ENCODE peak calls at places on chromosomes 16 and 17, in nine cellular contexts. One of them, this sample, is unnamed.

GRCh38 chr17:44216173-44216572 is 3.3 kb downstream of the UBTF start:
- DNase-seq in substantia nigra: no peak
- DNase-seq in spleen: peak
- DNase-seq in psoas muscle: no peak
- DNase-seq in MV-4-11: peak
- DNase-seq in hepatocyte: no peak
- DNase-seq in cerebellum: no peak
- DNase-seq in stimulated activated CD4-positive, alpha-beta T cell treated with anti-CD3 and anti-CD28 coated beads, Interleukin-12 subunit alpha, Interleukin-12 subunit beta, amount 100 ng/mL, for 4 hours: no peak
- DNase-seq in H7: no peak
- DNase-seq in this sample: no peak

GRCh38 chr16:48295493-48296281 is 48.3 kb upstream of the ABCC11 start:
- DNase-seq in substantia nigra: no peak
- DNase-seq in spleen: no peak
- DNase-seq in psoas muscle: no peak
- DNase-seq in MV-4-11: no peak
- DNase-seq in hepatocyte: no peak
- DNase-seq in cerebellum: no peak
- DNase-seq in stimulated activated CD4-positive, alpha-beta T cell treated with anti-CD3 and anti-CD28 coated beads, Interleukin-12 subunit alpha, Interleukin-12 subunit beta, amount 100 ng/mL, for 4 hours: no peak
- DNase-seq in H7: no peak
- DNase-seq in this sample: no peak

GRCh38 chr17:44132275-44132821 is 8.9 kb upstream of the HDAC5 start:
- DNase-seq in substantia nigra: no peak
- DNase-seq in spleen: no peak
- DNase-seq in psoas muscle: no peak
- DNase-seq in MV-4-11: no peak
- DNase-seq in hepatocyte: no peak
- DNase-seq in cerebellum: no peak
- DNase-seq in stimulated activated CD4-positive, alpha-beta T cell treated with anti-CD3 and anti-CD28 coated beads, Interleukin-12 subunit alpha, Interleukin-12 subunit beta, amount 100 ng/mL, for 4 hours: no peak
- DNase-seq in H7: no peak
- DNase-seq in this sample: no peak

GRCh38 chr16:5541356-5541755 is 443.8 kb upstream of the EEF2KMT start:
- DNase-seq in substantia nigra: no peak
- DNase-seq in spleen: no peak
- DNase-seq in psoas muscle: no peak
- DNase-seq in MV-4-11: no peak
- DNase-seq in hepatocyte: no peak
- DNase-seq in cerebellum: no peak
- DNase-seq in stimulated activated CD4-positive, alpha-beta T cell treated with anti-CD3 and anti-CD28 coated beads, Interleukin-12 subunit alpha, Interleukin-12 subunit beta, amount 100 ng/mL, for 4 hours: no peak
- DNase-seq in H7: no peak
- DNase-seq in this sample: no peak

GRCh38 chr17:78313735-78314648 is 45.9 kb downstream of the SOCS3 start:
- DNase-seq in substantia nigra: no peak
- DNase-seq in spleen: peak
- DNase-seq in psoas muscle: peak
- DNase-seq in MV-4-11: peak
- DNase-seq in hepatocyte: peak
- DNase-seq in cerebellum: peak
- DNase-seq in stimulated activated CD4-positive, alpha-beta T cell treated with anti-CD3 and anti-CD28 coated beads, Interleukin-12 subunit alpha, Interleukin-12 subunit beta, amount 100 ng/mL, for 4 hours: peak
- DNase-seq in H7: peak
- DNase-seq in this sample: peak

GRCh38 chr17:38509008-38509771 is 80.9 kb downstream of the ARHGAP23 start:
- DNase-seq in substantia nigra: peak
- DNase-seq in spleen: peak
- DNase-seq in psoas muscle: peak
- DNase-seq in MV-4-11: peak
- DNase-seq in hepatocyte: peak
- DNase-seq in cerebellum: peak
- DNase-seq in stimulated activated CD4-positive, alpha-beta T cell treated with anti-CD3 and anti-CD28 coated beads, Interleukin-12 subunit alpha, Interleukin-12 subunit beta, amount 100 ng/mL, for 4 hours: peak
- DNase-seq in H7: peak
- DNase-seq in this sample: peak

GRCh38 chr17:76278268-76278908 is 13.2 kb downstream of the UBALD2 start:
- DNase-seq in substantia nigra: no peak
- DNase-seq in spleen: no peak
- DNase-seq in psoas muscle: no peak
- DNase-seq in MV-4-11: no peak
- DNase-seq in hepatocyte: no peak
- DNase-seq in cerebellum: no peak
- DNase-seq in stimulated activated CD4-positive, alpha-beta T cell treated with anti-CD3 and anti-CD28 coated beads, Interleukin-12 subunit alpha, Interleukin-12 subunit beta, amount 100 ng/mL, for 4 hours: no peak
- DNase-seq in H7: peak
- DNase-seq in this sample: no peak

GRCh38 chr16:73064227-73064995 is 16.5 kb upstream of the ZFHX3 start:
- DNase-seq in substantia nigra: no peak
- DNase-seq in spleen: no peak
- DNase-seq in psoas muscle: no peak
- DNase-seq in MV-4-11: no peak
- DNase-seq in hepatocyte: no peak
- DNase-seq in cerebellum: no peak
- DNase-seq in stimulated activated CD4-positive, alpha-beta T cell treated with anti-CD3 and anti-CD28 coated beads, Interleukin-12 subunit alpha, Interleukin-12 subunit beta, amount 100 ng/mL, for 4 hours: no peak
- DNase-seq in H7: peak
- DNase-seq in this sample: peak

GRCh38 chr17:69501591-69502468 is 87.3 kb downstream of the MAP2K6 start:
- DNase-seq in substantia nigra: no peak
- DNase-seq in spleen: no peak
- DNase-seq in psoas muscle: no peak
- DNase-seq in MV-4-11: peak
- DNase-seq in hepatocyte: peak
- DNase-seq in cerebellum: peak
- DNase-seq in stimulated activated CD4-positive, alpha-beta T cell treated with anti-CD3 and anti-CD28 coated beads, Interleukin-12 subunit alpha, Interleukin-12 subunit beta, amount 100 ng/mL, for 4 hours: no peak
- DNase-seq in H7: peak
- DNase-seq in this sample: peak

GRCh38 chr17:81959362-81960129 is 1.4 kb downstream of the NOTUM start:
- DNase-seq in substantia nigra: peak
- DNase-seq in spleen: peak
- DNase-seq in psoas muscle: peak
- DNase-seq in MV-4-11: peak
- DNase-seq in hepatocyte: peak
- DNase-seq in cerebellum: peak
- DNase-seq in stimulated activated CD4-positive, alpha-beta T cell treated with anti-CD3 and anti-CD28 coated beads, Interleukin-12 subunit alpha, Interleukin-12 subunit beta, amount 100 ng/mL, for 4 hours: peak
- DNase-seq in H7: peak
- DNase-seq in this sample: peak

GRCh38 chr17:67055041-67055443 is 10.7 kb downstream of the CACNG1 start:
- DNase-seq in substantia nigra: no peak
- DNase-seq in spleen: peak
- DNase-seq in psoas muscle: no peak
- DNase-seq in MV-4-11: no peak
- DNase-seq in hepatocyte: no peak
- DNase-seq in cerebellum: no peak
- DNase-seq in stimulated activated CD4-positive, alpha-beta T cell treated with anti-CD3 and anti-CD28 coated beads, Interleukin-12 subunit alpha, Interleukin-12 subunit beta, amount 100 ng/mL, for 4 hours: no peak
- DNase-seq in H7: no peak
- DNase-seq in this sample: no peak

GRCh38 chr16:74034862-74035261 is 261.8 kb upstream of the PSMD7 start:
- DNase-seq in substantia nigra: no peak
- DNase-seq in spleen: no peak
- DNase-seq in psoas muscle: no peak
- DNase-seq in MV-4-11: no peak
- DNase-seq in hepatocyte: peak
- DNase-seq in cerebellum: no peak
- DNase-seq in stimulated activated CD4-positive, alpha-beta T cell treated with anti-CD3 and anti-CD28 coated beads, Interleukin-12 subunit alpha, Interleukin-12 subunit beta, amount 100 ng/mL, for 4 hours: no peak
- DNase-seq in H7: peak
- DNase-seq in this sample: no peak

GRCh38 chr17:50904522-50905459 is 38.6 kb upstream of the TOB1 start:
- DNase-seq in substantia nigra: peak
- DNase-seq in spleen: no peak
- DNase-seq in psoas muscle: peak
- DNase-seq in MV-4-11: no peak
- DNase-seq in hepatocyte: peak
- DNase-seq in cerebellum: peak
- DNase-seq in stimulated activated CD4-positive, alpha-beta T cell treated with anti-CD3 and anti-CD28 coated beads, Interleukin-12 subunit alpha, Interleukin-12 subunit beta, amount 100 ng/mL, for 4 hours: no peak
- DNase-seq in H7: peak
- DNase-seq in this sample: peak

GRCh38 chr16:10923650-10924214 is 18.5 kb downstream of the DEXI start:
- DNase-seq in substantia nigra: no peak
- DNase-seq in spleen: peak
- DNase-seq in psoas muscle: peak
- DNase-seq in MV-4-11: no peak
- DNase-seq in hepatocyte: no peak
- DNase-seq in cerebellum: peak
- DNase-seq in stimulated activated CD4-positive, alpha-beta T cell treated with anti-CD3 and anti-CD28 coated beads, Interleukin-12 subunit alpha, Interleukin-12 subunit beta, amount 100 ng/mL, for 4 hours: no peak
- DNase-seq in H7: no peak
- DNase-seq in this sample: peak

GRCh38 chr16:64455275-64455674 is 666.6 kb downstream of the CDH11 start:
- DNase-seq in substantia nigra: no peak
- DNase-seq in spleen: no peak
- DNase-seq in psoas muscle: no peak
- DNase-seq in MV-4-11: no peak
- DNase-seq in hepatocyte: no peak
- DNase-seq in cerebellum: no peak
- DNase-seq in stimulated activated CD4-positive, alpha-beta T cell treated with anti-CD3 and anti-CD28 coated beads, Interleukin-12 subunit alpha, Interleukin-12 subunit beta, amount 100 ng/mL, for 4 hours: no peak
- DNase-seq in H7: no peak
- DNase-seq in this sample: no peak

GRCh38 chr17:74860999-74861553 is 1.4 kb upstream of the GRIN2C start:
- DNase-seq in substantia nigra: no peak
- DNase-seq in spleen: no peak
- DNase-seq in psoas muscle: no peak
- DNase-seq in MV-4-11: no peak
- DNase-seq in hepatocyte: no peak
- DNase-seq in cerebellum: no peak
- DNase-seq in stimulated activated CD4-positive, alpha-beta T cell treated with anti-CD3 and anti-CD28 coated beads, Interleukin-12 subunit alpha, Interleukin-12 subunit beta, amount 100 ng/mL, for 4 hours: no peak
- DNase-seq in H7: peak
- DNase-seq in this sample: no peak

GRCh38 chr16:83970430-83970815 is 2.4 kb downstream of the NECAB2 start:
- DNase-seq in substantia nigra: no peak
- DNase-seq in spleen: no peak
- DNase-seq in psoas muscle: no peak
- DNase-seq in MV-4-11: no peak
- DNase-seq in hepatocyte: no peak
- DNase-seq in cerebellum: no peak
- DNase-seq in stimulated activated CD4-positive, alpha-beta T cell treated with anti-CD3 and anti-CD28 coated beads, Interleukin-12 subunit alpha, Interleukin-12 subunit beta, amount 100 ng/mL, for 4 hours: no peak
- DNase-seq in H7: no peak
- DNase-seq in this sample: no peak

GRCh38 chr16:84751947-84752346 is 52.1 kb downstream of the USP10 start:
- DNase-seq in substantia nigra: no peak
- DNase-seq in spleen: no peak
- DNase-seq in psoas muscle: no peak
- DNase-seq in MV-4-11: peak
- DNase-seq in hepatocyte: no peak
- DNase-seq in cerebellum: no peak
- DNase-seq in stimulated activated CD4-positive, alpha-beta T cell treated with anti-CD3 and anti-CD28 coated beads, Interleukin-12 subunit alpha, Interleukin-12 subunit beta, amount 100 ng/mL, for 4 hours: no peak
- DNase-seq in H7: no peak
- DNase-seq in this sample: no peak

GRCh38 chr17:56592487-56593072 is 919 bp upstream of the NOG start:
- DNase-seq in substantia nigra: peak
- DNase-seq in spleen: peak
- DNase-seq in psoas muscle: peak
- DNase-seq in MV-4-11: peak
- DNase-seq in hepatocyte: peak
- DNase-seq in cerebellum: peak
- DNase-seq in stimulated activated CD4-positive, alpha-beta T cell treated with anti-CD3 and anti-CD28 coated beads, Interleukin-12 subunit alpha, Interleukin-12 subunit beta, amount 100 ng/mL, for 4 hours: peak
- DNase-seq in H7: peak
- DNase-seq in this sample: peak

This sample was measured in heart left ventricle.